ENCODE peak calls at places on chromosomes 16 and 17, in ten cellular contexts. One of them, this sample, is unnamed.

GRCh38 chr16:537415-538335 is 10.2 kb downstream of the CAPN15 start:
- DNase-seq in A549: no peak
- DNase-seq in NB4: no peak
- DNase-seq in testis: no peak
- DNase-seq in stomach: no peak
- DNase-seq in uterus: no peak
- DNase-seq in adrenal gland: no peak
- DNase-seq in body of pancreas: no peak
- DNase-seq in ovary: no peak
- DNase-seq in sigmoid colon: no peak
- DNase-seq in this sample: no peak

GRCh38 chr16:30041841-30042240 is 10.8 kb upstream of the TLCD3B start:
- DNase-seq in uterus: no peak
- DNase-seq in NB4: peak; percentile 45
- DNase-seq in A549: no peak
- DNase-seq in sigmoid colon: no peak
- DNase-seq in adrenal gland: no peak
- DNase-seq in testis: no peak
- DNase-seq in body of pancreas: no peak
- DNase-seq in stomach: no peak
- DNase-seq in ovary: no peak
- DNase-seq in this sample: no peak

GRCh38 chr17:48175692-48176450 is 68.3 kb downstream of the SNX11 start:
- DNase-seq in adrenal gland: no peak
- DNase-seq in testis: no peak
- DNase-seq in uterus: no peak
- DNase-seq in ovary: no peak
- DNase-seq in body of pancreas: no peak
- DNase-seq in sigmoid colon: no peak
- DNase-seq in NB4: no peak
- DNase-seq in A549: no peak
- DNase-seq in stomach: no peak
- DNase-seq in this sample: no peak

GRCh38 chr17:43880420-43880991 is 26.8 kb downstream of the MPP2 start:
- DNase-seq in ovary: peak; percentile 52
- DNase-seq in testis: peak; percentile 45
- DNase-seq in A549: peak; percentile 74
- DNase-seq in sigmoid colon: no peak
- DNase-seq in stomach: peak; percentile 71
- DNase-seq in uterus: peak; percentile 28
- DNase-seq in NB4: peak; percentile 34
- DNase-seq in adrenal gland: no peak
- DNase-seq in body of pancreas: peak; percentile 82
- DNase-seq in this sample: no peak

GRCh38 chr17:12637015-12637414 is 28.7 kb upstream of the MYOCD start:
- DNase-seq in body of pancreas: no peak
- DNase-seq in uterus: no peak
- DNase-seq in A549: peak; percentile 89
- DNase-seq in adrenal gland: no peak
- DNase-seq in stomach: no peak
- DNase-seq in NB4: no peak
- DNase-seq in sigmoid colon: no peak
- DNase-seq in testis: no peak
- DNase-seq in ovary: no peak
- DNase-seq in this sample: no peak

GRCh38 chr16:9176547-9177418 is 85.3 kb downstream of the HAPSTR1 start:
- DNase-seq in adrenal gland: no peak
- DNase-seq in A549: no peak
- DNase-seq in uterus: no peak
- DNase-seq in body of pancreas: no peak
- DNase-seq in ovary: no peak
- DNase-seq in NB4: no peak
- DNase-seq in stomach: no peak
- DNase-seq in sigmoid colon: no peak
- DNase-seq in testis: no peak
- DNase-seq in this sample: no peak

GRCh38 chr16:67910162-67910561 is 17.1 kb downstream of the PSKH1 start:
- DNase-seq in NB4: no peak
- DNase-seq in uterus: no peak
- DNase-seq in testis: no peak
- DNase-seq in body of pancreas: no peak
- DNase-seq in stomach: no peak
- DNase-seq in adrenal gland: no peak
- DNase-seq in ovary: no peak
- DNase-seq in A549: no peak
- DNase-seq in sigmoid colon: no peak
- DNase-seq in this sample: no peak

GRCh38 chr16:20676867-20677266 is 20.6 kb downstream of the ACSM1 start:
- DNase-seq in sigmoid colon: no peak
- DNase-seq in NB4: no peak
- DNase-seq in ovary: no peak
- DNase-seq in uterus: no peak
- DNase-seq in testis: no peak
- DNase-seq in adrenal gland: no peak
- DNase-seq in stomach: no peak
- DNase-seq in A549: no peak
- DNase-seq in body of pancreas: no peak
- DNase-seq in this sample: no peak

GRCh38 chr17:12665263-12666210 is at the start of gene MYOCD:
- DNase-seq in adrenal gland: peak; percentile 11
- DNase-seq in A549: peak; percentile 82
- DNase-seq in uterus: peak; percentile 56
- DNase-seq in sigmoid colon: peak; percentile 81
- DNase-seq in ovary: peak; percentile 74
- DNase-seq in body of pancreas: peak; percentile 8
- DNase-seq in stomach: peak; percentile 27
- DNase-seq in NB4: no peak
- DNase-seq in testis: peak; percentile 40
- DNase-seq in this sample: no peak

GRCh38 chr17:74345433-74346241 is 16.0 kb downstream of the BTBD17 start:
- DNase-seq in body of pancreas: no peak
- DNase-seq in uterus: no peak
- DNase-seq in stomach: no peak
- DNase-seq in adrenal gland: no peak
- DNase-seq in sigmoid colon: no peak
- DNase-seq in ovary: no peak
- DNase-seq in testis: no peak
- DNase-seq in NB4: no peak
- DNase-seq in A549: no peak
- DNase-seq in this sample: no peak

GRCh38 chr17:80955078-80955477 is 36.6 kb upstream of the CHMP6 start:
- DNase-seq in ovary: peak; percentile 10
- DNase-seq in NB4: no peak
- DNase-seq in sigmoid colon: no peak
- DNase-seq in A549: no peak
- DNase-seq in testis: no peak
- DNase-seq in body of pancreas: no peak
- DNase-seq in uterus: no peak
- DNase-seq in adrenal gland: peak; percentile 2
- DNase-seq in stomach: no peak
- DNase-seq in this sample: no peak

GRCh38 chr17:10013360-10014112 is 108.5 kb upstream of the RCVRN start:
- DNase-seq in body of pancreas: no peak
- DNase-seq in adrenal gland: no peak
- DNase-seq in stomach: no peak
- DNase-seq in ovary: no peak
- DNase-seq in testis: no peak
- DNase-seq in sigmoid colon: no peak
- DNase-seq in A549: no peak
- DNase-seq in uterus: no peak
- DNase-seq in NB4: peak; percentile 78
- DNase-seq in this sample: peak; percentile 48

GRCh38 chr16:31128711-31129567 is 6.6 kb downstream of the PRSS8 start:
- DNase-seq in A549: no peak
- DNase-seq in stomach: peak; percentile 82
- DNase-seq in sigmoid colon: no peak
- DNase-seq in body of pancreas: peak; percentile 70
- DNase-seq in adrenal gland: no peak
- DNase-seq in NB4: peak; percentile 98
- DNase-seq in testis: peak; percentile 53
- DNase-seq in ovary: no peak
- DNase-seq in uterus: no peak
- DNase-seq in this sample: peak; percentile 94

GRCh38 chr17:82970067-82970466 is 109.3 kb upstream of the METRNL start:
- DNase-seq in sigmoid colon: no peak
- DNase-seq in testis: peak; percentile 11
- DNase-seq in ovary: no peak
- DNase-seq in uterus: no peak
- DNase-seq in stomach: no peak
- DNase-seq in NB4: no peak
- DNase-seq in body of pancreas: no peak
- DNase-seq in adrenal gland: no peak
- DNase-seq in A549: no peak
- DNase-seq in this sample: no peak

GRCh38 chr17:47279062-47279801 is 25.6 kb downstream of the ITGB3 start:
- DNase-seq in sigmoid colon: peak; percentile 90
- DNase-seq in NB4: peak; percentile 84
- DNase-seq in ovary: peak; percentile 69
- DNase-seq in body of pancreas: peak; percentile 19
- DNase-seq in testis: no peak
- DNase-seq in uterus: peak; percentile 84
- DNase-seq in adrenal gland: peak; percentile 42
- DNase-seq in A549: peak; percentile 24
- DNase-seq in stomach: peak; percentile 36
- DNase-seq in this sample: peak; percentile 33

GRCh38 chr16:88969361-88969831 is 7.6 kb downstream of the CBFA2T3 start:
- DNase-seq in adrenal gland: no peak
- DNase-seq in ovary: no peak
- DNase-seq in sigmoid colon: no peak
- DNase-seq in stomach: no peak
- DNase-seq in testis: no peak
- DNase-seq in NB4: no peak
- DNase-seq in body of pancreas: no peak
- DNase-seq in uterus: no peak
- DNase-seq in A549: no peak
- DNase-seq in this sample: peak; percentile 72
- H3K4me3 ChIP-seq in adrenal gland: no peak overlapping the region
- H3K4me3 ChIP-seq in ovary: no peak overlapping the region
- H3K4me3 ChIP-seq in sigmoid colon: no peak overlapping the region
- H3K4me3 ChIP-seq in stomach: no peak overlapping the region
- H3K4me3 ChIP-seq in testis: no peak overlapping the region
- H3K4me3 ChIP-seq in NB4: no peak overlapping the region
- H3K4me3 ChIP-seq in body of pancreas: no peak overlapping the region
- H3K4me3 ChIP-seq in uterus: no peak overlapping the region
- H3K4me3 ChIP-seq in A549: no peak overlapping the region
- H3K4me3 ChIP-seq in this sample: no peak overlapping the region

GRCh38 chr16:85306793-85307551 is 194.7 kb upstream of the CIBAR2 start:
- DNase-seq in NB4: no peak
- DNase-seq in adrenal gland: no peak
- DNase-seq in testis: no peak
- DNase-seq in sigmoid colon: no peak
- DNase-seq in A549: no peak
- DNase-seq in ovary: no peak
- DNase-seq in body of pancreas: no peak
- DNase-seq in uterus: no peak
- DNase-seq in stomach: no peak
- DNase-seq in this sample: peak; percentile 69

GRCh38 chr16:85306071-85306792 is 194.0 kb upstream of the CIBAR2 start:
- DNase-seq in A549: peak; percentile 48
- DNase-seq in stomach: peak; percentile 93
- DNase-seq in testis: peak; percentile 92
- DNase-seq in ovary: peak; percentile 98
- DNase-seq in adrenal gland: peak; percentile 96
- DNase-seq in NB4: peak; percentile 92
- DNase-seq in sigmoid colon: peak; percentile 96
- DNase-seq in body of pancreas: peak; percentile 83
- DNase-seq in uterus: peak; percentile 97
- DNase-seq in this sample: peak; percentile 97

GRCh38 chr16:85309656-85310587 is 197.7 kb upstream of the CIBAR2 start:
- DNase-seq in NB4: peak; percentile 90
- DNase-seq in uterus: no peak
- DNase-seq in ovary: no peak
- DNase-seq in body of pancreas: peak; percentile 50
- DNase-seq in adrenal gland: peak; percentile 61
- DNase-seq in A549: no peak
- DNase-seq in testis: peak; percentile 83
- DNase-seq in stomach: no peak
- DNase-seq in sigmoid colon: peak; percentile 86
- DNase-seq in this sample: peak; percentile 65

GRCh38 chr16:85308585-85309540 is 196.6 kb upstream of the CIBAR2 start:
- DNase-seq in A549: no peak
- DNase-seq in stomach: no peak
- DNase-seq in testis: no peak
- DNase-seq in body of pancreas: no peak
- DNase-seq in sigmoid colon: no peak
- DNase-seq in adrenal gland: no peak
- DNase-seq in uterus: no peak
- DNase-seq in ovary: no peak
- DNase-seq in NB4: no peak
- DNase-seq in this sample: no peak

GRCh38 chr16:85307552-85308364 is 195.5 kb upstream of the CIBAR2 start:
- DNase-seq in testis: no peak
- DNase-seq in ovary: no peak
- DNase-seq in sigmoid colon: no peak
- DNase-seq in body of pancreas: no peak
- DNase-seq in A549: no peak
- DNase-seq in adrenal gland: peak; percentile 51
- DNase-seq in stomach: no peak
- DNase-seq in NB4: no peak
- DNase-seq in uterus: no peak
- DNase-seq in this sample: no peak
- TF ChIP-seq POLR2A in testis: no peak
- TF ChIP-seq POLR2A in ovary: no peak
- TF ChIP-seq POLR2A in sigmoid colon: no peak
- TF ChIP-seq POLR2A in body of pancreas: no peak
- TF ChIP-seq POLR2A in A549: no peak
- TF ChIP-seq POLR2A in adrenal gland: no peak
- TF ChIP-seq POLR2A in stomach: no peak
- TF ChIP-seq POLR2A in NB4: no peak
- TF ChIP-seq POLR2A in uterus: no peak
- TF ChIP-seq POLR2A in this sample: no peak

GRCh38 chr17:76868669-76869208 is 535 bp downstream of the MGAT5B start:
- DNase-seq in uterus: no peak
- DNase-seq in body of pancreas: no peak
- DNase-seq in NB4: no peak
- DNase-seq in sigmoid colon: no peak
- DNase-seq in A549: peak; percentile 33
- DNase-seq in ovary: no peak
- DNase-seq in testis: no peak
- DNase-seq in adrenal gland: no peak
- DNase-seq in stomach: no peak
- DNase-seq in this sample: no peak
- H3K4me3 ChIP-seq in uterus: no peak overlapping the region
- H3K4me3 ChIP-seq in body of pancreas: no peak overlapping the region
- H3K4me3 ChIP-seq in NB4: no peak overlapping the region
- H3K4me3 ChIP-seq in sigmoid colon: no peak overlapping the region
- H3K4me3 ChIP-seq in A549: peak overlapping the region; percentile 70
- H3K4me3 ChIP-seq in ovary: peak overlapping the region; percentile 22
- H3K4me3 ChIP-seq in testis: peak overlapping the region; percentile 29
- H3K4me3 ChIP-seq in adrenal gland: no peak overlapping the region
- H3K4me3 ChIP-seq in stomach: peak overlapping the region; percentile 37
- H3K4me3 ChIP-seq in this sample: peak overlapping the region; percentile 50

DNA sequence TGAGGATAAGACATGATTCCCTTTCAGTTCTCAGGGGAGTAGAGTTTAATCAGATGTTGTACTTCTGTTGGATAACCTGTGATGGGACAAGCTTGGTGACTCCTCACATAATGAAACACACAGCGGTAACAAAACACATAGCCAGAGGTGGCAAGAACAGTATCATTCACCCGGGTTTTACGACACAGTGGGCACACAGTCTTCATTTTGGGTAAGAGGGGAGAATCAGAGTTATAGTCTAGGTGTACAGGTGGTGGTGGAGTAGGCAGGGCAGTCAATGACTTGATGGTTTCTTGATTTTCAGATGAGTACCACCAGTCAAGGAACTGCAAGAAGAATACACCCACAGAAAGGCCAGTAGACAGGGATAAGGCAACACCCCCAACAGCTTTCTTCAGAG is 2.6 kb downstream of the PEX12 start:
- DNase-seq in testis: no peak
- DNase-seq in body of pancreas: no peak
- DNase-seq in ovary: no peak
- DNase-seq in adrenal gland: no peak
- DNase-seq in sigmoid colon: no peak
- DNase-seq in stomach: no peak
- DNase-seq in A549: no peak
- DNase-seq in NB4: no peak
- DNase-seq in uterus: no peak
- DNase-seq in this sample: no peak
- TF ChIP-seq POLR2A in testis: no peak
- TF ChIP-seq POLR2A in body of pancreas: no peak
- TF ChIP-seq POLR2A in ovary: no peak
- TF ChIP-seq POLR2A in adrenal gland: no peak
- TF ChIP-seq POLR2A in sigmoid colon: no peak
- TF ChIP-seq POLR2A in stomach: no peak
- TF ChIP-seq POLR2A in A549: no peak
- TF ChIP-seq POLR2A in NB4: no peak
- TF ChIP-seq POLR2A in uterus: no peak
- TF ChIP-seq POLR2A in this sample: no peak